ENCODE peak calls at places on chromosome 18, in six cellular contexts. U, T, Q, E, F and V are unnamed samples.

GRCh38 chr18:23422751-23423418 is 30.2 kb upstream of the RIOK3 start:
- DNase-seq in U (peak; percentile 36), F (peak; percentile 77), T (peak; percentile 91), E (peak; percentile 54), Q (no peak), V (peak; percentile 29)

GRCh38 chr18:29087616-29088246 is 910.8 kb upstream of the CDH2 start:
- DNase-seq in T (no peak), Q (no peak), E (peak; percentile 3), U (no peak), F (no peak), V (no peak)

GRCh38 chr18:6088432-6088831 is 193.1 kb upstream of the TMEM200C start:
- DNase-seq in Q (no peak), F (no peak), T (no peak), E (no peak), U (no peak), V (no peak)

GRCh38 chr18:75081486-75081885 is 127.5 kb downstream of the PTGR3 start:
- DNase-seq in U (no peak), E (no peak), T (no peak), Q (no peak), F (no peak), V (no peak)

GRCh38 chr18:25832008-25832604 is 258.3 kb downstream of the SS18 start:
- DNase-seq in U (peak; percentile 72), Q (peak; percentile 38), T (peak; percentile 65), E (peak; percentile 49), F (peak; percentile 61), V (no peak)

GRCh38 chr18:489244-490023 is 11.1 kb downstream of the COLEC12 start:
- DNase-seq in U (no peak), E (peak; percentile 72), T (no peak), Q (no peak), F (no peak), V (no peak)

GRCh38 chr18:292271-292670 is 24.4 kb upstream of the THOC1 start:
- DNase-seq in F (no peak), E (no peak), Q (no peak), U (no peak), T (no peak), V (no peak)

GRCh38 chr18:79245517-79246001 is 150.2 kb upstream of the NFATC1 start:
- DNase-seq in E (no peak), U (no peak), Q (no peak), F (no peak), T (no peak), V (peak; percentile 29)

GRCh38 chr18:3411854-3412268 is 38.1 kb upstream of the TGIF1 start:
- DNase-seq in U (peak; percentile 34), F (peak; percentile 21), Q (no peak), T (peak; percentile 74), E (peak; percentile 4), V (no peak)

GRCh38 chr18:35424356-35424755 is 47.2 kb upstream of the ZNF396 start:
- DNase-seq in U (no peak), E (no peak), T (no peak), Q (no peak), F (no peak), V (no peak)

GRCh38 chr18:55732227-55733106 is 144.5 kb upstream of the TCF4 start:
- DNase-seq in T (no peak), Q (no peak), U (no peak), F (no peak), E (peak; percentile 81), V (no peak)

GRCh38 chr18:27839141-27839540 is 337.8 kb downstream of the CDH2 start:
- DNase-seq in Q (no peak), U (no peak), E (peak; percentile 98), T (no peak), F (no peak), V (no peak)

GRCh38 chr18:58526425-58527115 is 102.3 kb downstream of the ALPK2 start:
- DNase-seq in U (no peak), Q (no peak), T (no peak), E (no peak), F (no peak), V (no peak)

GRCh38 chr18:63506336-63506646 is 29.5 kb downstream of the SERPINB5 start:
- DNase-seq in T (no peak), Q (no peak), E (no peak), F (no peak), U (no peak), V (no peak)

GRCh38 chr18:50819727-50820378 is at the start of gene MRO:
- DNase-seq in T (peak; percentile 94), E (peak; percentile 58), F (peak; percentile 77), U (peak; percentile 87), Q (peak; percentile 75), V (peak; percentile 88)

GRCh38 chr18:76708036-76708726 is 114.2 kb upstream of the ZNF236 start:
- DNase-seq in T (no peak), Q (no peak), E (no peak), U (no peak), F (no peak), V (peak; percentile 47)

GRCh38 chr18:76713432-76713831 is 108.9 kb upstream of the ZNF236 start:
- DNase-seq in Q (no peak), U (no peak), F (no peak), E (no peak), T (no peak), V (no peak)

GRCh38 chr18:76709659-76710645 is 112.4 kb upstream of the ZNF236 start:
- DNase-seq in Q (peak; percentile 59), T (peak; percentile 85), F (peak; percentile 66), E (peak; percentile 54), U (peak; percentile 62), V (peak; percentile 43)

GRCh38 chr18:76708727-76709353 is 113.5 kb upstream of the ZNF236 start:
- DNase-seq in T (no peak), U (no peak), Q (no peak), E (no peak), F (no peak), V (no peak)

DNA sequence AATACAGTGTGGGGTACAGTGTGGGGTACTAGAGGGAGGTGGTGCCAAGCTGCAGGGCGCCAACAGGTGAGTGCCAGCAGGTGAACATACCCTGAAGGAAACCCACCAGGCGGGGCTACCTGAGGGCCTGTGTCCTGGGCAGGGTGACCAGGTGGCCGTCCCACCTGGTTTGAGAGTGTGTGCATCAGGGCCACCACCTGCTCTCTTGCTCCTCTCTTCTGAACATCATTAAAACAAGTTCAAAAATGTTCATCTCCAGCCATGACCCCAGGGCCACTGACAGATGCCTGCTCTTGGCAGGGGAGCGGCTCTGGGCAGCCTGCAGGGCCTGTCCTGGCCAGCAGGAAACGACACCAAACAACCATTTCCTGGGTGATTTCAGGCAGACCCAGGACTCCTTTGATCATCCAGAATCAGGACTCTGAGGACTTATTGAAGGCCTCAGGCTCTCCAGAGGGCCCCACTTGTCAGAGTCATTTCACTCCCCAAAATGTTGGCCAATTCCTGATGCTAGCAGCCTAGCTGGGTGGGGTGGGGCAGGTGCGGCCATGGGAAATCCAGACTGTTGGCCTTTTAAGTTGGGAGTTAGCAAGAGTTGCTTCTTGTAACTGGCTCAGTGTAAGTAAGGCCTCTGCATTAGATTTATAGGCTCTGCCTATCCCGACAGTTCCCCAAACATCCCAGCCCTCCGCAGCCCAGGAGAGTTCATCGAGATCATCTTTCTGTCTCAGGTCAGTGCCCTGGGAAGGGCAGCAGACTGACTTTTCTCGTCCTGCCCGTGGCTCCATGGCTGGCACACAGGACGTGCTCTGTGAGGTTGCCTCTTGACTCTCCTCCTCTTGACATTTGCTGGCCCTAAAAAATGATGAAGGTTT is 111.5 kb upstream of the ZNF236 start:
- DNase-seq in F (no peak), E (no peak), U (no peak), T (no peak), Q (no peak), V (no peak)
- TF ChIP-seq CTCF in F (no peak), E (no peak), U (no peak), T (no peak), Q (no peak), V (no peak)

DNA sequence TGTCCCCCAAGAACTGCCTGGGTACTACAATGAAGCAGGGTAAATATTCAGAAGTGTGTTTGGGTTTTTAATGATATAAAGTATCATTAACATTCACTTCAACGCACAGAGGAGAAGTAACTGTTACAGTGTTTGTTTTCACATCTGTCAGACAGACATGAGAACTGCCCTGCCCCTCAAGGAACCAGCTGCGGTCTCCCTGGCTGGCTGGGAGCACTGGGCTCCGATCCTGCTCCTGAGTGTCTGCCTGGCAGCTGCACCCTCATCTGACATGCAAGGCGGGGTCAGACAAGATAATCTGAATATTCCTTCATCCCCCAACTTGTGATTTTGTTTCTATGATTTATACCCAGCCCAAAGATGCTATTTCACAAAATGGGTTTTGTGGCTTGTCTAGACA is 75.5 kb downstream of the MBP start:
- DNase-seq in F (peak; percentile 56), T (no peak), U (peak; percentile 62), E (no peak), Q (no peak), V (no peak)
- H3K4me1 ChIP-seq in F (peaks cover 68% of the 10 kb centered on the region), T (peaks cover 57% of the 10 kb centered on the region), U (peaks cover 76% of the 10 kb centered on the region), E (peaks cover 8% of the 10 kb centered on the region), Q (peaks cover 71% of the 10 kb centered on the region), V (peaks cover 81% of the 10 kb centered on the region)

DNA sequence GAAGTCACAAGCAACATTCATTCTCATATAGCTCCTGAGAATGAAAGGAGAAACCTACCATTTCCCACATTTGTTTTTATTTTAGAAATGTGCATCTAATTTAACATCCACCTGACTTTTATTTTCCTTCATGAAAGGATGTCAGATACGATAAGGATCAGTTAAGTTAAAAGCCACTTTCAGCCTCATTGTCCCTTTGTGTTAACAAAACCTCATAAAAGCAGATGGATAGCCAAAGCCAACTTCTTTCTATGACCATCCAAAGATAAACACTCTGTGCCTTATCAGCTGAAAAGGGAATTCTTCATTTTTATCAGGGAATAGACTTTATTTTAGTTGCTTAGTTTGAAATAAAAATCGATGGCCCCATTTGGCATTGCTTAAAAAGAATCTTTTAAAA is 25.7 kb upstream of the RIT2 start:
- DNase-seq in F (no peak), T (no peak), Q (no peak), E (peak; percentile 16), U (no peak), V (no peak)
- H3K4me3 ChIP-seq in F (no peak overlapping the region), T (no peak overlapping the region), Q (no peak overlapping the region), E (no peak overlapping the region), U (no peak overlapping the region), V (no peak overlapping the region)

DNA sequence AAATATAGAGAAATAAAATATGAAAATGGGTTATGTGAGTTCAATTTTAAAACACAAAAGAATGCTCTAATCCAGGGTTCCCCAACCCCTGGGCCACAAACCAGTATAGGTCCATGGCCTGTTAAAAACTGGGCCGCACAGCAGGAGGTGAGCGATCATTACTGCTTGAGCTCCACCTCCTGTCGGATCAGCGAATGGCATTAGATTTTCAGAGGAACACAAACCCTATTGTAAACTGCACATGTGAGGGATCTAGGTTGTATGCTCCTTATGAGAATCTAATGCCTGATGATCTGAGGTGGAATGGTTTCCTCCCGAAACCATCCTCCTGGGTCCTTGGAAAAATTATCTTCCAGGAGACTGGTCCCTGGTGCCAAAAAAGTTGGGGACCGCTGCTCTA is 34.7 kb downstream of the TTR start:
- DNase-seq in T (no peak), U (no peak), E (no peak), Q (no peak), F (no peak), V (no peak)
- TF ChIP-seq CTCF in T (no peak), U (peak; percentile 49), E (no peak), Q (no peak), F (no peak), V (no peak)